ENCODE peak calls at places on chromosomes 1 and 21, in six cellular contexts. H, U, S, Q, P and T are unnamed samples.

GRCh38 chr1:99648107-99648506 is 2.2 kb downstream of the PALMD start:
- DNase-seq in P (peak; percentile 75), U (no peak), H (no peak), S (peak; percentile 56), Q (no peak), T (peak; percentile 79)

GRCh38 chr1:202217951-202218350 is 24.4 kb downstream of the LGR6 start:
- DNase-seq in U (no peak), P (no peak), Q (no peak), H (no peak), S (no peak), T (no peak)

GRCh38 chr1:16076871-16077250 is 3.4 kb upstream of the FAM131C start:
- DNase-seq in S (no peak), H (no peak), U (no peak), P (no peak), Q (no peak), T (peak; percentile 75)

GRCh38 chr1:87140831-87141540 is 187.7 kb upstream of the LMO4 start:
- DNase-seq in Q (no peak), U (no peak), P (no peak), H (no peak), S (no peak), T (peak; percentile 72)

GRCh38 chr1:85358702-85359438 is 82.4 kb upstream of the BCL10 start:
- DNase-seq in U (no peak), H (no peak), P (no peak), Q (no peak), S (no peak), T (peak; percentile 30)

GRCh38 chr1:21638531-21639341 is 30.4 kb downstream of the RAP1GAP start:
- DNase-seq in U (peak; percentile 74), H (no peak), S (peak; percentile 82), Q (no peak), P (no peak), T (peak; percentile 84)

GRCh38 chr1:247337250-247337746 is 5.6 kb upstream of the ZNF496 start:
- DNase-seq in S (no peak), Q (no peak), U (no peak), P (no peak), H (no peak), T (peak; percentile 79)

GRCh38 chr1:38815903-38816627 is 43.5 kb downstream of the RRAGC start:
- DNase-seq in H (no peak), U (no peak), P (no peak), Q (no peak), S (no peak), T (no peak)

GRCh38 chr1:101002551-101002950 is 23.0 kb downstream of the DPH5 start:
- DNase-seq in Q (no peak), S (no peak), H (no peak), P (no peak), U (no peak), T (peak; percentile 62)

GRCh38 chr1:21294266-21295058 is 4.2 kb upstream of the ECE1 start:
- DNase-seq in P (no peak), Q (peak; percentile 75), H (peak; percentile 97), U (peak; percentile 71), S (no peak), T (peak; percentile 19)

GRCh38 chr1:201850053-201850397 is 21.1 kb downstream of the IPO9 start:
- DNase-seq in Q (no peak), H (no peak), U (no peak), S (no peak), P (no peak), T (peak; percentile 63)

GRCh38 chr1:210076620-210077019 is 138.6 kb downstream of the SYT14 start:
- DNase-seq in Q (no peak), P (no peak), U (no peak), H (no peak), S (no peak), T (no peak)

GRCh38 chr1:179369751-179370341 is 4.1 kb downstream of the AXDND1 start:
- DNase-seq in U (no peak), H (peak; percentile 65), S (peak; percentile 55), Q (no peak), P (no peak), T (peak; percentile 82)

GRCh38 chr1:66240491-66241484 is 293.2 kb upstream of the SGIP1 start:
- DNase-seq in Q (no peak), S (no peak), U (no peak), H (no peak), P (no peak), T (no peak)

GRCh38 chr1:204445860-204446412 is 34.3 kb upstream of the PPP1R15B start:
- DNase-seq in U (peak; percentile 64), S (peak; percentile 95), Q (peak; percentile 56), H (peak; percentile 21), P (peak; percentile 79), T (peak; percentile 55)

GRCh38 chr1:30383131-30383793 is 340.1 kb downstream of the MATN1 start:
- DNase-seq in U (no peak), Q (no peak), P (peak; percentile 26), S (peak; percentile 26), H (no peak), T (no peak)

GRCh38 chr1:36585760-36586072 is 103.0 kb upstream of the CSF3R start:
- DNase-seq in P (no peak), S (no peak), U (no peak), H (no peak), Q (no peak), T (peak; percentile 4)

GRCh38 chr1:180519846-180520245 is 17.5 kb upstream of the ACBD6 start:
- DNase-seq in Q (no peak), H (no peak), U (no peak), P (no peak), S (no peak), T (no peak)

GRCh38 chr1:119004781-119005180 is 16.6 kb upstream of the TBX15 start:
- DNase-seq in U (no peak), P (no peak), H (no peak), Q (no peak), S (no peak), T (no peak)

GRCh38 chr1:37862330-37862729 is 2.9 kb upstream of the MTF1 start:
- DNase-seq in P (no peak), S (no peak), H (no peak), Q (no peak), U (no peak), T (peak; percentile 90)

GRCh38 chr1:219639843-219640606 is 27.1 kb upstream of the ZC3H11B start:
- DNase-seq in P (no peak), U (no peak), S (no peak), Q (no peak), H (no peak), T (peak; percentile 84)

GRCh38 chr1:148290881-148291280 is 138.8 kb upstream of the NBPF11 start:
- DNase-seq in S (no peak), H (no peak), U (no peak), P (no peak), Q (no peak), T (peak; percentile 14)

GRCh38 chr1:231381729-231382128 is 40.4 kb downstream of the EGLN1 start:
- DNase-seq in H (no peak), Q (no peak), S (no peak), P (no peak), U (no peak), T (no peak)

GRCh38 chr1:203359010-203359571 is 8.2 kb upstream of the FMOD start:
- DNase-seq in U (no peak), S (no peak), H (no peak), P (no peak), Q (no peak), T (no peak)

DNA sequence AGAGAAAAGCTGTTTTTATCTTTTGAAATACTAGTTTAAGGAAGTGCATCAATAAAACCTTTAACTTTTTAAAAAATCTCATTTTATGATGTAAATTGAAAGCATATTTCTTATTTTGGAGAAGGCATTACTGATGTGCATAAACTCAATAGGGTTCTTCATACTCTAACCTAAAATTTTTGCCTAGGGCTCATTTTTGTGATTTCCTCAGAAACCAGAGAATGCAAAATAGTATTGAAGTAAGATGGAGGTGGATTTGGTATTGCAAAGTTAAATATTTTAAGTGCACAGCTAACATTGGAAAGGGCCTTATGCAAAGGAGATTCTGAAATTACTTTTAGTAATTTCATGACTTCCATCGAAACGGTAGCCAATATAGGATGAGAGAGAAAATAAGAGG is 101.9 kb downstream of the PTGER3 start:
- DNase-seq in P (no peak), Q (no peak), S (no peak), H (no peak), U (no peak), T (no peak)
- H3K4me3 ChIP-seq in P (no peak overlapping the region), Q (no peak overlapping the region), S (no peak overlapping the region), H (no peak overlapping the region), U (no peak overlapping the region), T (no peak overlapping the region)

GRCh38 chr21:38795475-38795874 is 10.3 kb upstream of the ETS2 start:
- DNase-seq in P (no peak), S (no peak), Q (no peak), H (no peak), U (no peak), T (no peak)
- H3K4me1 ChIP-seq in P (no peaks in the 10 kb centered on the region), S (peaks cover 9% of the 10 kb centered on the region), Q (no peaks in the 10 kb centered on the region), H (no peaks in the 10 kb centered on the region), U (no peaks in the 10 kb centered on the region), T (peaks cover 55% of the 10 kb centered on the region)

DNA sequence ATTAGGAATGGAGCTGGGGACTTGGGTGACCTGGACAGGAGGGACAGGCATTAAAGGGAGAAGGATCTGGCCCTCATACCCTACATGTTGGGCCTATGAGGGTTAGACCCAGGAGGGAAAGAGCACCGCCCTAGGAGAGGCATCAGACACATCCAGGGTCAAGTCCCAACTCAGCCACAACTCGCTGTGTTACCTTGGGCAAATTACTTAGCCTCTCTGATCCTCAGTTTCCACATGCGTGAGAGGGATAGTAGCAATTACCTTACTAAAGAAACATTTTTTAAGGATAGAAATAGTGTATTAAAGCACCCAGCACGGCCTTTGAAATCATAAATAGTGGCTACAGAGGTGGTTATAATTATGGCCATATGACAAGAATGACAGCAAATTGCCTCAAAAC is 20.1 kb upstream of the SELENON start:
- DNase-seq in P (no peak), U (no peak), S (no peak), Q (no peak), H (no peak), T (no peak)
- H3K27ac ChIP-seq in P (no peak overlapping the region), U (peak overlapping the region; percentile 21), S (peak overlapping the region; percentile 18), Q (no peak overlapping the region), H (no peak overlapping the region), T (no peak overlapping the region)

DNA sequence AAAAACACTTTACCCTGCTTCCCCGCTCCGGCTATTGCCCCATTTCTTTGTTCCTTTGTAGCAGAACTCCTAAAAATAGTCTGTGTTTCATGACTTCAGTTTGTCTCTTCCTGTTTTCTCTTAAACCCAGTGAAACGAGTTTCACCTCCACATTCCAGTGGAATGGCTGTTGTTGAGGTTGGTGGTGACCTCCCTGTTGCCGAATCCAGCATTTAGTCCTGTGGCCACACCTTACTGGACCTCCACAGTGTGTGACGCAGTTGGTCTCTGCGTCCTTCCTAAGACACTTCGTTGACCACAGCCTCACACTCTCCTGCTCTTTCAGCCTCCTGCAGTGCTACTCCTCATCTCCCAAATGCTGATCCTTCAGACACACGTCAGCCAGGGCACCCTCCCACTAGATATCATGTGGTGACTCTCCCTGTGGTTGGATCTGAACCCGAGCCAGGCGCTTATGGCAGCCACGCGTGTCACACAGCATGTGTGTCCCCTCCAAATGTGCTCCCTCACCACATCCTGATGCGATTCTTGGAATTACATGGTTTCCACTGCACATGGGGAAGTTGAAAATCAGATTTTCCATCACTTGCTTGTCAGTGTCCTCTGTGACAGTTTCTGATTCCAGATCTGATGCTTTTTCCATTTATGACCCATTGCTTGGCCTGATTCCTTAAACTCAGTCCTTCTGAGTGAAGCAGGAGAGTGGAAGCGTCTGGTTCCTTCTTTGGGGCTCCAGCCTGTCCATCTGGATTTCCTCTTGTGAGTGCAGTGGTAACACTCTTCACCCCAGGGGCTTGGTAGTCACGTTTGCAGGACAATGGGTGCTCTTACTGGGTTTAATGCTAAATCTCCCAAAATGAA is 99.1 kb upstream of the ARTN start:
- DNase-seq in U (no peak), Q (no peak), P (no peak), S (no peak), H (no peak), T (peak; percentile 86)
- H3K4me3 ChIP-seq in U (no peak overlapping the region), Q (no peak overlapping the region), P (no peak overlapping the region), S (no peak overlapping the region), H (no peak overlapping the region), T (peak overlapping the region; percentile 29)

GRCh38 chr1:234584926-234585325 is 25.1 kb downstream of the IRF2BP2 start:
- DNase-seq in P (peak; percentile 87), H (no peak), Q (no peak), U (no peak), S (no peak), T (no peak)
- H3K4me1 ChIP-seq in P (no peaks in the 10 kb centered on the region), H (no peaks in the 10 kb centered on the region), Q (no peaks in the 10 kb centered on the region), U (peaks cover 22% of the 10 kb centered on the region), S (no peaks in the 10 kb centered on the region), T (no peaks in the 10 kb centered on the region)